ENCODE peak calls at places on chromosomes 11 and 22, in eight cellular contexts. A, N, I, J, Y, U, H and G are unnamed samples.

GRCh38 chr11:112769170-112769569 is 192.1 kb upstream of the NCAM1 start:
- DNase-seq in A (no peak), N (no peak), I (no peak), J (no peak), Y (no peak), U (no peak), H (no peak), G (no peak)

GRCh38 chr22:25478573-25478972 is 85.9 kb upstream of the GRK3 start:
- DNase-seq in A (no peak), N (no peak), I (no peak), J (no peak), Y (no peak), U (no peak), H (no peak), G (no peak)

GRCh38 chr11:83159901-83160865 is 3.3 kb downstream of the PCF11 start:
- DNase-seq in A (peak; percentile 60), N (no peak), I (peak; percentile 34), J (no peak), Y (peak; percentile 3), U (no peak), H (no peak), G (no peak)

GRCh38 chr11:133945087-133945974 is 11.4 kb downstream of the IGSF9B start:
- DNase-seq in A (no peak), N (no peak), I (peak; percentile 40), J (no peak), Y (no peak), U (peak; percentile 85), H (peak; percentile 79), G (no peak)

GRCh38 chr11:77501748-77502147 is 27.9 kb upstream of the PAK1 start:
- DNase-seq in A (no peak), N (no peak), I (no peak), J (no peak), Y (no peak), U (no peak), H (no peak), G (no peak)

GRCh38 chr11:798093-798713 is at the start of gene SLC25A22:
- DNase-seq in A (peak; percentile 80), N (peak; percentile 95), I (peak; percentile 92), J (peak; percentile 60), Y (peak; percentile 57), U (no peak), H (peak; percentile 80), G (peak; percentile 89)

GRCh38 chr11:134036484-134037092 is 32.3 kb upstream of the JAM3 start:
- DNase-seq in A (no peak), N (no peak), I (no peak), J (no peak), Y (no peak), U (no peak), H (no peak), G (no peak)

GRCh38 chr22:35315141-35315854 is 15.6 kb downstream of the TOM1 start:
- DNase-seq in A (peak; percentile 64), N (no peak), I (no peak), J (no peak), Y (no peak), U (no peak), H (peak; percentile 45), G (no peak)

GRCh38 chr22:35133702-35134395 is 67.9 kb downstream of the ISX start:
- DNase-seq in A (no peak), N (no peak), I (no peak), J (no peak), Y (no peak), U (no peak), H (no peak), G (no peak)

GRCh38 chr11:47234669-47235075 is 13.9 kb downstream of the ACP2 start:
- DNase-seq in A (no peak), N (no peak), I (no peak), J (no peak), Y (peak; percentile 67), U (no peak), H (peak; percentile 40), G (no peak)

GRCh38 chr11:75851203-75851602 is 36.2 kb downstream of the UVRAG start:
- DNase-seq in A (no peak), N (no peak), I (no peak), J (no peak), Y (peak; percentile 18), U (no peak), H (no peak), G (no peak)

DNA sequence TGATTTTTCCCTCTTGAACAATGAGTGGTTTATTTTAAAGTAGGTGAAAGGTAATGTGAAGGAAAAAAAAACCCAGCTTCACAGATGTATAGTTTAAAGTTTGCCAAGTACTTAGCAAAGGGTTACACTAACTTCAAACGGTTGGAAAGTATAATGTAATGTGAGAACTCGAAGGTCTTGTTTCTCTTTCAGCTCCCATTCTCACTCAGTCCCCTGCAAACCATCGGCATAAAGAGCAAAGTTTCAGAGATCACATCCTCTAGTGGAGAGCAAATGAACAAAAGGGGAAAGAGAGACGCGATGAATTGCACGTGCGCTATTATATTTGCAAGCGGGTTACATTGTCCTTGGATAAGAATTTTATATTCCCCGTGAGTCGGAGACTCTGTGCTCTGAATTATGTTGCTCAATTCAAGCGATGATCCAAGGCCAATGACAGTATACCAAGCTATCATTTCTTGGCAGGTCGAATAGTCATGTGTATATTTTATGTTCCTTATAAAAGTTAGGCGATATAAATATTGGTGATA is 37.6 kb upstream of the BIRC3 start:
- DNase-seq in A (no peak), N (no peak), I (peak; percentile 28), J (peak; percentile 20), Y (peak; percentile 7), U (no peak), H (no peak), G (no peak)
- TF ChIP-seq CTCF in A (no peak), N (no peak), I (no peak), J (peak; percentile 21), Y (peak; percentile 48), U (no peak), H (no peak), G (peak; percentile 38)

GRCh38 chr22:50271519-50271970 is 1.4 kb upstream of the MAPK11 start:
- DNase-seq in A (peak; percentile 73), N (peak; percentile 69), I (peak; percentile 79), J (no peak), Y (no peak), U (no peak), H (peak; percentile 76), G (peak; percentile 67)

GRCh38 chr22:50274311-50274710 is 4.1 kb upstream of the MAPK11 start:
- DNase-seq in A (peak; percentile 58), N (no peak), I (peak; percentile 60), J (peak; percentile 44), Y (peak; percentile 35), U (peak; percentile 68), H (peak; percentile 54), G (no peak)

GRCh38 chr22:50271011-50271394 is 823 bp upstream of the MAPK11 start:
- DNase-seq in A (no peak), N (no peak), I (no peak), J (no peak), Y (no peak), U (no peak), H (no peak), G (no peak)

GRCh38 chr22:50270302-50271010 is at the start of gene MAPK11:
- DNase-seq in A (peak; percentile 75), N (peak; percentile 81), I (peak; percentile 83), J (peak; percentile 48), Y (peak; percentile 32), U (peak; percentile 73), H (peak; percentile 81), G (peak; percentile 67)

DNA sequence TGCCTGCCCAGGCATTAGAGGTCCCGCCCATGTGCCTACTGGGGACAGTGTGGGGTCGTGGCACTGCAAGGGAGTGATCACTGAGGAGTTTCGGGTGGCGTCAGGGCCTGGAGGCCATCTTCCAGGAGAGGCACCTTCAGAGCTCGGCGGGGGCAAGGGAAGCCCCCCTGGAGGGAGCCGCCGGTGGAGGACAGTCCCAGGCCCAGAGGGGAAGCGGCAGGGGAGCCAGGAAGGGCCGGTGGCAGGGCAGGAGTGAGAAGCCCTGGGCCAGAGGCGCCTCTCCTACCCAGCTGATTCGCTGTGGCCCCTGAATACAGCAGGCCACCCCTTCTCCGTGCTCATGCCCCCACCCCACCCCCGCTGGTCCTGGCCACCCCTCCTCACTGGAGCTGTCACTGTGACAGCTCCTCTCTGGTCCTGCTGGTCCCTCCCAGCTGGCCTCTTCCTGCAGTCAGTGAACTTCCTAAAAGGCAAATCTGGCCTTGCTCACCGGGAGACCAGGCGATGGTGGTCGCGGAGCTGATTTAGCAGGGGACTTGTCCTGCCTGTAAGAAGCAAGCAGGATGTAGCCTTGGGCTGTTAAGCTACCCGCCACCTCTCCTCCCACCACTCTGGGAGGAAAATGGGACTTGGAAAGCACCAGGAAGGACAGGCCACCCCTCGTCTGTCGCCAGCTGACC is 2.1 kb upstream of the MAPK11 start:
- DNase-seq in A (no peak), N (no peak), I (no peak), J (no peak), Y (no peak), U (no peak), H (no peak), G (no peak)
- TF ChIP-seq CTCF in A (no peak), N (no peak), I (no peak), J (no peak), Y (no peak), U (no peak), H (no peak), G (no peak)

GRCh38 chr22:19556963-19557545 is 32.8 kb upstream of the CLDN5 start:
- DNase-seq in A (no peak), N (no peak), I (no peak), J (no peak), Y (no peak), U (no peak), H (no peak), G (no peak)

GRCh38 chr22:19553201-19553600 is 29.0 kb upstream of the CLDN5 start:
- DNase-seq in A (no peak), N (no peak), I (no peak), J (no peak), Y (no peak), U (no peak), H (no peak), G (no peak)

GRCh38 chr22:19555651-19556050 is 31.4 kb upstream of the CLDN5 start:
- DNase-seq in A (no peak), N (no peak), I (no peak), J (no peak), Y (no peak), U (no peak), H (no peak), G (no peak)

GRCh38 chr22:19559324-19559811 is 35.2 kb upstream of the CLDN5 start:
- DNase-seq in A (no peak), N (no peak), I (no peak), J (no peak), Y (no peak), U (no peak), H (no peak), G (no peak)

DNA sequence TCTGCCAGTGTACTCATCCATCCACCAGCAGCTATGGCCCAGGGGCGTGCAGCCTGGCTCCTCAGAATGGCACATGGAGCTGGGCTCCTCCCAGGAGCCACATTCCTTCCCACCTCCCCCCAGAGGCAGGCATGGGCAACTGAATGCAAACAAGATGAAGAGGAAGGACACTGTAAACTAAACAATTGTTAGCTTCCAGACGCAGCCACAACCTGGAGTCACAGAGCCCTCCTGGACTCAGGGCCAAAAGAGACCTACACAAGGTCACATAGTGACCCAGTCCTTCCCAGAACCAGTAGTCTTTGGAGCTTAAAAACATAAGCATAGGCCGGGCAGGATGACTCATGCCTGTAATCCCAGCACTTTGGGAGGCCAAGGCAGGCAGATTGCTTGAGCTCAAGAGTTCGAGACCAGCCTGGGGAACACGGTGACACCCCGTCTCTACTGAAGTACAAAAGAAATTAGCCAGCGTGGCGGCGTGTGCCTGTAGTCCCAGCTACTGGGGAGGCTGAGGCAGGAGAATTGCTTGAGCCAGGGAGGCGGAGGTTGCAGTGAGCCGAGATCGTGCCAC is 30.7 kb upstream of the CLDN5 start:
- DNase-seq in A (peak; percentile 54), N (peak; percentile 50), I (peak; percentile 47), J (no peak), Y (peak; percentile 16), U (no peak), H (no peak), G (no peak)
- TF ChIP-seq CTCF in A (peak; percentile 21), N (peak; percentile 34), I (no peak), J (no peak), Y (peak; percentile 42), U (no peak), H (no peak), G (peak; percentile 43)

GRCh38 chr11:67538823-67539505 is 15.7 kb upstream of the CABP2 start:
- DNase-seq in A (no peak), N (no peak), I (no peak), J (no peak), Y (no peak), U (no peak), H (no peak), G (no peak)
- TF ChIP-seq CTCF in A (no peak), N (no peak), I (no peak), J (no peak), Y (no peak), U (no peak), H (no peak), G (no peak)